ENCODE peak calls at places on chromosome 21, in four cellular contexts. D is activated CD4-positive, alpha-beta T cell treated with anti-CD3 and anti-CD28 coated beads, Interleukin-2, amount 50 U/mL, for 4 hours; Y is AG08396; L is tibial artery. M is an unnamed sample.

GRCh38 chr21:42737969-42738590 is 84.7 kb downstream of the PDE9A start:
- DNase-seq in D (peak), L (peak), Y (no peak), M (peak)

GRCh38 chr21:36059823-36060158 is 535 bp downstream of the SETD4 start:
- DNase-seq in L (no peak), Y (peak), D (no peak), M (peak)

GRCh38 chr21:28144089-28144488 is 848.6 kb downstream of the LTN1 start:
- DNase-seq in L (no peak), D (no peak), Y (no peak), M (no peak)

GRCh38 chr21:37475186-37475868 is 108.8 kb downstream of the DYRK1A start:
- DNase-seq in Y (no peak), D (no peak), L (no peak), M (no peak)

GRCh38 chr21:35400233-35400939 is 351.3 kb upstream of the RUNX1 start:
- DNase-seq in D (peak), Y (no peak), L (no peak), M (peak)

GRCh38 chr21:42696516-42697040 is 43.2 kb downstream of the PDE9A start:
- DNase-seq in Y (no peak), D (no peak), L (no peak), M (no peak)

GRCh38 chr21:36104306-36105300 is 30.3 kb upstream of the CBR3 start:
- DNase-seq in Y (no peak), D (peak), L (no peak), M (peak)

GRCh38 chr21:45984584-45985095 is 3.1 kb downstream of the COL6A1 start:
- DNase-seq in Y (no peak), D (no peak), L (no peak), M (no peak)

GRCh38 chr21:38323721-38324591 is 67.2 kb downstream of the KCNJ15 start:
- DNase-seq in Y (no peak), L (no peak), D (no peak), M (no peak)

GRCh38 chr21:44966135-44967081 is 26.6 kb downstream of the SLX9 start:
- DNase-seq in D (no peak), Y (no peak), L (no peak), M (no peak)

GRCh38 chr21:39387461-39388037 is 38.7 kb upstream of the HMGN1 start:
- DNase-seq in Y (peak), D (peak), L (peak), M (peak)

GRCh38 chr21:45768741-45769049 is 125.2 kb downstream of the PCBP3 start:
- DNase-seq in D (no peak), L (peak), Y (peak), M (no peak)

GRCh38 chr21:21668198-21668597 is 670.0 kb downstream of the NCAM2 start:
- DNase-seq in Y (no peak), D (no peak), L (no peak), M (no peak)

GRCh38 chr21:38984568-38984967 is 178.8 kb downstream of the ETS2 start:
- DNase-seq in D (no peak), Y (no peak), L (no peak), M (no peak)

GRCh38 chr21:33026878-33027400 is 1.2 kb downstream of the OLIG2 start:
- DNase-seq in Y (peak), D (no peak), L (no peak), M (no peak)

GRCh38 chr21:42640486-42640885 is 12.9 kb upstream of the PDE9A start:
- DNase-seq in Y (no peak), L (no peak), D (no peak), M (no peak)

GRCh38 chr21:34878501-34878900 is 170.6 kb downstream of the RUNX1 start:
- DNase-seq in D (no peak), L (no peak), Y (no peak), M (no peak)

GRCh38 chr21:34530264-34530663 is 18.3 kb upstream of the KCNE1 start:
- DNase-seq in Y (peak), L (no peak), D (no peak), M (no peak)

GRCh38 chr21:15841856-15842564 is 112.2 kb downstream of the USP25 start:
- DNase-seq in Y (peak), D (no peak), L (no peak), M (no peak)

GRCh38 chr21:32705139-32705538 is 22.7 kb downstream of the SYNJ1 start:
- DNase-seq in D (no peak), L (no peak), Y (peak), M (no peak)

GRCh38 chr21:43031121-43031624 is 44.5 kb downstream of the CBS start:
- DNase-seq in Y (no peak), D (no peak), L (no peak), M (no peak)

GRCh38 chr21:38460171-38460742 is 38.0 kb downstream of the ERG start:
- DNase-seq in D (no peak), L (no peak), Y (no peak), M (no peak)

GRCh38 chr21:41366522-41367151 is 4.8 kb downstream of the MX2 start:
- DNase-seq in D (no peak), Y (peak), L (peak), M (peak)